ENCODE peak calls at places on chromosomes 5 and 9, in eight cellular contexts. B is stomach, R is neural crest cell, C is gastrocnemius medialis, Q is neural progenitor cell, D is IMR-90, G is nephron progenitor cell, L is WTC11. M is an unnamed sample.
A peak's percentile ranks its signal among the peaks of the same experiment; 100 is the strongest.

GRCh38 chr5:32574540-32575175 is 10.7 kb upstream of the SUB1 start:
- DNase-seq in B (no peak), R (no peak), C (no peak), Q (no peak), D (no peak), G (no peak), L (no peak), M (no peak)

GRCh38 chr9:129163753-129164152 is 14.3 kb downstream of the IER5L start:
- DNase-seq in B (no peak), R (no peak), C (no peak), Q (no peak), D (no peak), G (no peak), L (no peak), M (no peak)

GRCh38 chr5:74651710-74652109 is 11.2 kb upstream of the ENC1 start:
- DNase-seq in B (peak; percentile 39), R (no peak), C (no peak), Q (no peak), D (no peak), G (no peak), L (no peak), M (no peak)

GRCh38 chr5:1127991-1128785 is 16.3 kb upstream of the SLC12A7 start:
- DNase-seq in B (peak; percentile 90), R (no peak), C (no peak), Q (no peak), D (no peak), G (no peak), L (no peak), M (no peak)

GRCh38 chr5:38468202-38468656 is 88.2 kb downstream of the LIFR start:
- DNase-seq in B (no peak), R (no peak), C (peak; percentile 92), Q (no peak), D (peak; percentile 97), G (no peak), L (no peak), M (peak; percentile 93)

GRCh38 chr5:128085413-128085812 is 1.8 kb downstream of the SLC12A2 start:
- DNase-seq in B (no peak), R (no peak), C (no peak), Q (no peak), D (no peak), G (no peak), L (no peak), M (no peak)

GRCh38 chr9:126882746-126883145 is 22.3 kb downstream of the ZBTB34 start:
- DNase-seq in B (no peak), R (no peak), C (no peak), Q (no peak), D (no peak), G (no peak), L (no peak), M (no peak)

GRCh38 chr9:14278291-14278721 is 35.6 kb downstream of the NFIB start:
- DNase-seq in B (no peak), R (no peak), C (no peak), Q (no peak), D (peak; percentile 82), G (no peak), L (no peak), M (peak; percentile 46)

GRCh38 chr5:72955143-72955767 is 586 bp upstream of the FCHO2 start:
- DNase-seq in B (peak; percentile 81), R (no peak), C (no peak), Q (peak; percentile 74), D (no peak), G (peak; percentile 58), L (peak; percentile 70), M (no peak)

GRCh38 chr9:117063721-117064471 is 351.0 kb downstream of the ASTN2 start:
- DNase-seq in B (no peak), R (no peak), C (no peak), Q (no peak), D (no peak), G (no peak), L (no peak), M (no peak)

GRCh38 chr5:1759378-1759970 is 40.2 kb downstream of the MRPL36 start:
- DNase-seq in B (peak; percentile 21), R (no peak), C (no peak), Q (no peak), D (no peak), G (no peak), L (no peak), M (no peak)

DNA sequence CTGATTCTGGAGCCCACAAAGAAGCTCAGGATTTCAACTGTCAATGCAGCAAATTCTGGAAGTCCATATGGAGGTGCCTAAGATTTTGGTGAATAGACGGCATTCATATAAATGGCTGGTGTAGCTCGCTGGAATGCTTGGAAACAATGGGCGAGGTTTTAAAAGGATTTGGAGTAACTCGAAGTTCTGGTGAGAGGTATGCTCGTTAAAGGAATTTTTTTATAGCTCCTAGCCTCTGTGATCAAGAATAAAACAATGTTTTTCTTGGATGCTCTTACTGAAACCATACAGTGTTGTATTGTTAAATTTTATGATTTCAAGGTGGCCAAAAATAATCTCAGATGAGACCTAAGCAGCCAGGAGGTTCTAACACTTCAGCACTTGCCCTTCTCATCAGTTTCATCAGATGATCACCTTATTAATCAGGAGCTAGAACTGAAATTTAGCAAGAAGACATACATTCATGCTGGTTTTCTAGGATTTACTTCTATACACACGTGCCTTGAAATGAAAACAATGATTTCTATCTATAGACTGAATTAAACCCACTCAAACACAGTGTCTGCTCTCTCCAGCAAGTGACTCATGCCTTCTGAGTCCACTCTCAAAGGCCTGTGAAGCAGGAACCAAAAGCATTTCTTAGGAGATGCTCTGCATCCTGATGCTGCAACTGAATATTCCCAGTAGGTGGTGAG is 79.2 kb downstream of the OTULIN start:
- DNase-seq in B (no peak), R (no peak), C (no peak), Q (peak; percentile 36), D (peak; percentile 77), G (no peak), L (no peak), M (peak; percentile 34)
- TF ChIP-seq CTCF in B (no peak), R (no peak), C (no peak), Q (no peak), D (no peak), G (no peak), L (no peak), M (no peak)

DNA sequence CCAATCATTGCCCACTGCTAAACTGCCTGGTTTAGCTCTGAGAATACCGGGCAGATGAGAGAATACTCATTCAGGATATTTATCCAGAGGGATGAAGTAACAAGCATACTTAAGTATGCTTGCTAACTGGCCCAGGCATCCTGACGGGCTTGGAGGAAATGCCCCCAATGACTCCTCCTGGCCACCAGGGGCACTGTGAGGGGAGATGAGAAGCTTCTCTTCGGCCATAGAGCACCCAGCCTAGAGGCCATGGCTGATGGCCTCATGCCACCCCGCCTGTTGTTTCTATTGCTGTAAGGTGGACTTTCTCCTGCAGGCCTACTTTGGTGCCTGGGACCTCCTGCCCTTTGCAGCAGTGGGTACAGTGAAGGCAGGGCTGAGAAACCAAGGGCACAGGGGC is 134.5 kb upstream of the FSTL4 start:
- DNase-seq in B (no peak), R (no peak), C (no peak), Q (peak; percentile 12), D (no peak), G (no peak), L (peak; percentile 43), M (no peak)
- TF ChIP-seq CTCF in B (no peak), R (peak; percentile 52), C (no peak), Q (peak; percentile 40), D (no peak), G (peak; percentile 18), L (peak; percentile 23), M (no peak)

DNA sequence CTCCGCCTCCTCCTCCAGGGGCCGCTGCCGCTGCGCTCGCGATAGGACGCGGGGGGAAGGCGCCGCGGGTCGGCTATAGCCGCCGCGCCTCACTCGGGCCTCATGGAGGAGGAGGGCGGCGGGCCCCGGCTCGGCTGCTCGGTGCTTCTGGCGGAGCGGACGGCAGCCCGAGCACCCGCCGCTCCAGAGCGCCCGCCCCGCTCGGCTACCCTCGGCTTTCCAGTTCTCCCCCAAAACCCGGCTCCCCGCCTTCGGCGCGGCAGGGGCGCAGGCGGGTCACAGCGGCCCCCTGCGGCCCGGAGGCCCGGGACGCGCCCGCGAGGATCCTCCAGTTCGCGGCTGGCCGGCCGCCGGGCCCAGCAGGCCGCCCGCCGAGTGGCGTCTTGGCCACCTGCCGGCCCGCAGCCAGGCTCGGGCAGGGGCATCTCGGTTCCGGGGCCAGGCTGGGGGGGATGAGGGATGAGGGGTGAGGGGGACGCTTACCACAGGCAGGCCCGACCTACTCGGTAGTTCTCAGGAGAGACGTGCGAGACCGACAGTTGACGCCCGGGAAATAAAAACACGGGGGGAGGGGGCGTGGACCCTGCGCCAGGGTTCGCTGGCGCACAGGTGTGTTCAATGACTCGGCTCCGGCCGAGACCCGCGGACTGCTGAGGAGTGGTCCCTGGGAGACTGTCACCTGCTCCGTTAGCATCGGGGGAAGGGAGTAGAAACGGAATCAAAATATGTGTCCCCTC is at the start of gene PAIP1:
- DNase-seq in B (peak; percentile 78), R (peak; percentile 74), C (peak; percentile 77), Q (peak; percentile 93), D (peak; percentile 86), G (peak; percentile 82), L (peak; percentile 80), M (peak; percentile 87)
- TF ChIP-seq CTCF in B (peak; percentile 79), R (peak; percentile 73), C (peak; percentile 79), Q (peak; percentile 60), D (peak; percentile 63), G (peak; percentile 31), L (no peak), M (no peak)

GRCh38 chr9:32550046-32550608 is 2.0 kb upstream of the SMIM27 start:
- DNase-seq in B (no peak), R (no peak), C (no peak), Q (peak; percentile 33), D (peak; percentile 53), G (peak; percentile 9), L (no peak), M (peak; percentile 24)

GRCh38 chr9:32550609-32551490 is 1.3 kb upstream of the SMIM27 start:
- DNase-seq in B (peak; percentile 90), R (peak; percentile 96), C (peak; percentile 83), Q (peak; percentile 98), D (peak; percentile 91), G (peak; percentile 98), L (peak; percentile 98), M (peak; percentile 86)

GRCh38 chr9:32551491-32552049 is 557 bp upstream of the SMIM27 start:
- DNase-seq in B (no peak), R (peak; percentile 25), C (no peak), Q (peak; percentile 65), D (peak; percentile 36), G (peak; percentile 43), L (no peak), M (peak; percentile 15)

GRCh38 chr9:32554107-32554506 is 1.7 kb upstream of the TOPORS start:
- DNase-seq in B (no peak), R (no peak), C (no peak), Q (no peak), D (peak; percentile 29), G (no peak), L (no peak), M (peak; percentile 15)

DNA sequence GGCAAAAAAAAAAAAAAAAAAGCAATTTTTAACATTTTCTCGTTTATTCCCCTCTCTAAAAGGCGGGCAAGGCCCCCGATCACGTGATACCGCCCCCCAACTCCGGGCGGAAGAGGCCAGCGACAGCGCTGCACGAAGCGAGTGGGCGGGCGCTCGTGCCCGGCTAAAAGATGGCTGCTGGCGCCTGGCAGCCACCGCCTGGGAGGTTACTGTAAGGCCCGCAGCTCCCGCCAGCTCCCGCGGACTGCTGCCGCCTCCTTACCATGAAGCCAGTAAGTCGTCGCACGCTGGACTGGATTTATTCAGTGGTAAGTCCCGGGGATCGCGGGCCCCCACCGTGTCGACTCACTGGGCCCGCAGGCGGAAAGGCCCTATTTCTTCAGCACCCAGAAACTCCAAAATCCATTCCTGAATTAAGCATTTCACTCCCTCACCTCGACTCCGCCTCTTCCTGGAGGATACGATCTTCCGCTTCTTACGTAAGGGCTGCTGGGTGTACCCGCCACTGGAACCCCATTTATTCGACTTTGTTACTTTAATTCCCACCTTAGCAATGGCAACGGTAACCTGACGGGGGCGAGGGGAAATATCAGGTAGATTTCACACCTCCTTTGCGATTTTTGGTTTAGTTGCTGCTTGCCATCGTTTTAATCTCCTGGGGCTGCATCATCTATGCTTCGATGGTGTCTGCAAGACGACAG is at the start of the genes SMIM27 and TOPORS:
- DNase-seq in B (peak; percentile 92), R (peak; percentile 73), C (peak; percentile 85), Q (peak; percentile 95), D (peak; percentile 88), G (peak; percentile 85), L (peak; percentile 88), M (peak; percentile 85)
- TF ChIP-seq CTCF in B (no peak), R (no peak), C (no peak), Q (no peak), D (no peak), G (no peak), L (no peak), M (no peak)

M was measured in AG10803.